ENCODE peak calls at places on chromosome 10, in seven cellular contexts. P is IMR-90, I is mammary epithelial cell, C is left ventricle myocardium inferior, D is AG04450, K is brain microvascular endothelial cell, E is fibroblast of lung. F is an unnamed sample. For H3K27me3, the result is how much of the 10 kb centered on the place peaks cover.

GRCh38 chr10:43355749-43356371 is 15.6 kb upstream of the FXYD4 start:
- DNase-seq in I (peak), E (peak), K (peak), C (no peak), D (no peak), P (no peak), F (no peak)

GRCh38 chr10:72612203-72612826 is 13.6 kb downstream of the MICU1 start:
- DNase-seq in K (no peak), I (no peak), E (peak), C (no peak), D (no peak), P (no peak), F (no peak)

GRCh38 chr10:61047011-61047410 is 103.0 kb upstream of the RHOBTB1 start:
- DNase-seq in D (no peak), C (no peak), K (no peak), I (no peak), P (no peak), E (peak), F (no peak)

GRCh38 chr10:72561745-72562166 is 64.1 kb downstream of the MICU1 start:
- DNase-seq in C (no peak), P (no peak), K (no peak), D (no peak), E (no peak), I (no peak), F (no peak)

GRCh38 chr10:35413985-35414861 is 77.9 kb downstream of the CCNY start:
- DNase-seq in K (peak), P (peak), E (no peak), D (no peak), C (no peak), I (peak), F (peak)

GRCh38 chr10:33335800-33336605 is 1.5 kb upstream of the NRP1 start:
- DNase-seq in K (peak), C (peak), P (peak), E (peak), D (no peak), I (peak), F (no peak)

GRCh38 chr10:86219271-86219670 is 147.3 kb downstream of the GRID1 start:
- DNase-seq in C (no peak), E (no peak), D (no peak), P (no peak), I (no peak), K (no peak), F (no peak)

GRCh38 chr10:9294865-9295264 is 1240.4 kb downstream of the GATA3 start:
- DNase-seq in I (no peak), D (no peak), C (no peak), E (no peak), P (no peak), K (no peak), F (no peak)

GRCh38 chr10:17668435-17669184 is 24.7 kb downstream of the STAM start:
- DNase-seq in P (no peak), D (no peak), E (no peak), C (no peak), K (no peak), I (no peak), F (no peak)

GRCh38 chr10:5775705-5776104 is 37.5 kb downstream of the GDI2 start:
- DNase-seq in I (no peak), P (no peak), E (no peak), K (no peak), D (no peak), C (peak), F (peak)

GRCh38 chr10:76581685-76582084 is 1055.9 kb downstream of the KCNMA1 start:
- DNase-seq in I (no peak), C (no peak), E (no peak), D (no peak), P (no peak), K (no peak), F (no peak)

GRCh38 chr10:52308251-52309031 is 5.6 kb upstream of the DKK1 start:
- DNase-seq in I (peak), C (peak), K (peak), P (peak), D (peak), E (peak), F (no peak)

GRCh38 chr10:127307338-127307737 is 110.9 kb upstream of the INSYN2A start:
- DNase-seq in E (no peak), I (no peak), P (no peak), D (no peak), C (no peak), K (no peak), F (peak)

GRCh38 chr10:26696786-26697162 is 727 bp upstream of the PDSS1 start:
- DNase-seq in P (peak), I (peak), K (no peak), E (peak), D (no peak), C (no peak), F (no peak)
- H3K4me3 ChIP-seq in P (peak), I (peak), K (peak), E (peak), D (peak), C (peak), F (peak)

GRCh38 chr10:132880148-132880981 is 62.0 kb downstream of the CFAP46 start:
- DNase-seq in K (no peak), C (no peak), D (no peak), I (no peak), P (no peak), E (no peak), F (no peak)
- H3K27me3 ChIP-seq in K (under half), C (half or more), D (under half), I (under half), P (under half), E (under half), F (under half)

GRCh38 chr10:78899098-78899754 is 169.5 kb upstream of the ZMIZ1 start:
- DNase-seq in D (no peak), C (no peak), E (no peak), K (no peak), P (no peak), I (no peak), F (no peak)
- TF ChIP-seq CTCF in D (no peak), C (no peak), E (no peak), K (no peak), P (no peak), I (no peak), F (no peak)

GRCh38 chr10:51076442-51076841 is 2.2 kb downstream of the PRKG1 start:
- DNase-seq in D (no peak), E (no peak), I (no peak), C (no peak), K (no peak), P (no peak), F (no peak)

GRCh38 chr10:51074238-51075028 is at the start of gene PRKG1:
- DNase-seq in C (peak), D (peak), P (peak), K (peak), E (peak), I (peak), F (no peak)

GRCh38 chr10:51077507-51077906 is 3.2 kb downstream of the PRKG1 start:
- DNase-seq in P (no peak), I (no peak), K (no peak), C (no peak), D (no peak), E (no peak), F (no peak)

GRCh38 chr10:51073461-51074237 is 638 bp upstream of the PRKG1 start:
- DNase-seq in K (no peak), P (peak), D (no peak), E (peak), C (peak), I (peak), F (no peak)

GRCh38 chr10:51075802-51076201 is 1.5 kb downstream of the PRKG1 start:
- DNase-seq in E (peak), C (no peak), I (no peak), D (no peak), P (no peak), K (no peak), F (no peak)
- H3K4me3 ChIP-seq in E (peak), C (peak), I (no peak), D (peak), P (no peak), K (no peak), F (no peak)

F was measured in CD8-positive, alpha-beta T cell.